ENCODE peak calls at places on chromosome 15, in nine cellular contexts. Q, F, Y, L, A, X, T, R and W are unnamed samples.

GRCh38 chr15:40471105-40471777 is 457 bp downstream of the CHST14 start:
- DNase-seq in R (peak; percentile 36), A (peak; percentile 72), L (peak; percentile 83), X (peak; percentile 62), Q (no peak), Y (peak; percentile 30), F (no peak), T (peak; percentile 62), W (no peak)

GRCh38 chr15:61584410-61584809 is 355.3 kb upstream of the RORA start:
- DNase-seq in Y (no peak), X (peak; percentile 70), F (no peak), A (no peak), R (no peak), T (no peak), L (no peak), Q (peak; percentile 20), W (no peak)

GRCh38 chr15:39159833-39160232 is 421.0 kb upstream of the THBS1 start:
- DNase-seq in Y (no peak), X (no peak), F (no peak), T (no peak), A (no peak), R (no peak), Q (no peak), L (no peak), W (no peak)

GRCh38 chr15:71790081-71790480 is 20.3 kb upstream of the NR2E3 start:
- DNase-seq in R (peak; percentile 76), X (no peak), A (peak; percentile 61), L (no peak), Y (no peak), F (no peak), Q (no peak), T (no peak), W (no peak)

GRCh38 chr15:101657968-101658784 is 6.0 kb upstream of the TM2D3 start:
- DNase-seq in T (no peak), Q (no peak), L (no peak), Y (peak; percentile 34), R (no peak), F (no peak), A (no peak), X (no peak), W (no peak)

GRCh38 chr15:38961886-38962285 is 397.3 kb upstream of the RASGRP1 start:
- DNase-seq in L (no peak), F (no peak), Y (no peak), X (no peak), A (no peak), R (peak; percentile 40), Q (no peak), T (no peak), W (no peak)

GRCh38 chr15:50810128-50810527 is 44.6 kb upstream of the SPPL2A start:
- DNase-seq in X (no peak), R (no peak), F (no peak), A (no peak), Q (no peak), Y (no peak), T (no peak), L (no peak), W (no peak)

GRCh38 chr15:81155375-81156218 is 21.5 kb downstream of the CFAP161 start:
- DNase-seq in F (peak; percentile 45), T (no peak), Y (no peak), R (peak; percentile 46), L (no peak), A (no peak), Q (peak; percentile 82), X (peak; percentile 50), W (peak; percentile 82)

GRCh38 chr15:39947401-39948197 is 13.7 kb downstream of the EIF2AK4 start:
- DNase-seq in Y (no peak), F (no peak), X (no peak), Q (no peak), L (no peak), T (no peak), R (no peak), A (no peak), W (no peak)

GRCh38 chr15:68572309-68572708 is 6.5 kb upstream of the CORO2B start:
- DNase-seq in A (no peak), Y (no peak), R (no peak), L (no peak), Q (no peak), T (no peak), F (no peak), X (no peak), W (no peak)

GRCh38 chr15:96462768-96463167 is 132.3 kb downstream of the NR2F2 start:
- DNase-seq in R (no peak), X (no peak), Y (no peak), A (no peak), F (no peak), T (no peak), L (no peak), Q (no peak), W (no peak)

DNA sequence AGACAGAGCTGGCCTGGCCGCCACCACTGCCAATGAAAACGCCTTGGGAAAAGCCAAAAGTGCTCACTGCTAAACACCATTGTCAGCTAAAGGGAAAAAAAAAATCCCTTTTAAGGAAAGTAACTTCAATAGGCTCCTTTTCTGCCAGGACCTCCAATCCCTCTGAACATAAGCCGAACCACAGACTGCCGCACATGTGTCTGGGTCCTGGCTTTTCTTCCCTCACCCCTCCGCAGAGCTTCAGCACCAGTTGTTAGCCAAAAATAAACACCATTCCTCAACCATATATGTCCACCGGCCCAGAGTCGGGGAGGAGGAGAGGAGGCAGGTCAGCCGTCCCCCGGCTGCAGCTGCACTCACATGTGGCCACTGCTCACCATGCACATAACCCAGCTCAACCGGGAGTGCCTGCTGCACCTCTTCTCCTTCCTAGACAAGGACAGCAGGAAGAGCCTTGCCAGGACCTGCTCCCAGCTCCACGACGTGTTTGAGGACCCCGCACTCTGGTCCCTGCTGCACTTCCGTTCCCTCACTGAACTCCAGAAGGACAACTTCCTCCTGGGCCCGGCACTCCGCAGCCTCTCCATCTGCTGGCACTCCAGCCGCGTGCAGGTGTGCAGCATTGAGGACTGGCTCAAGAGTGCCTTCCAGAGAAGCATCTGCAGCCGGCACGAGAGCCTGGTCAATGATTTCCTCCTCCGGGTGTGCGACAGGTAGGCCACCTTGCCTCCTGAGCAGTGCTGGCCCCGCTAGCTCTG is at the start of gene FBXL22:
- DNase-seq in R (peak; percentile 80), L (peak; percentile 77), Q (no peak), X (peak; percentile 75), Y (peak; percentile 52), F (no peak), A (peak; percentile 84), T (peak; percentile 75), W (no peak)
- H3K4me1 ChIP-seq in R (peaks cover 19% of the 10 kb centered on the region), L (peaks cover 43% of the 10 kb centered on the region), Q (peaks cover 7% of the 10 kb centered on the region), X (peaks cover 57% of the 10 kb centered on the region), Y (peaks cover 83% of the 10 kb centered on the region), F (peaks cover 31% of the 10 kb centered on the region), A (no peaks in the 10 kb centered on the region), T (peaks cover 52% of the 10 kb centered on the region), W (no peaks in the 10 kb centered on the region)

GRCh38 chr15:87619161-87619960 is 637.2 kb downstream of the NTRK3 start:
- DNase-seq in A (no peak), X (no peak), T (no peak), Q (no peak), F (no peak), Y (no peak), R (peak; percentile 95), L (no peak), W (no peak)

GRCh38 chr15:87623832-87624231 is 632.7 kb downstream of the NTRK3 start:
- DNase-seq in T (no peak), Y (no peak), R (no peak), Q (peak; percentile 18), F (no peak), A (no peak), X (peak; percentile 18), L (no peak), W (no peak)

GRCh38 chr15:87620393-87620792 is 636.1 kb downstream of the NTRK3 start:
- DNase-seq in Q (no peak), F (no peak), X (no peak), L (no peak), T (no peak), A (no peak), R (peak; percentile 35), Y (no peak), W (no peak)

GRCh38 chr15:87618203-87618725 is 638.3 kb downstream of the NTRK3 start:
- DNase-seq in T (no peak), L (no peak), X (no peak), R (peak; percentile 47), Q (no peak), F (no peak), A (no peak), Y (no peak), W (no peak)
- H3K9me3 ChIP-seq in T (no peaks in the 10 kb centered on the region), L (no peaks in the 10 kb centered on the region), X (no peaks in the 10 kb centered on the region), R (no peaks in the 10 kb centered on the region), Q (no peaks in the 10 kb centered on the region), F (peaks cover 26% of the 10 kb centered on the region), A (no peaks in the 10 kb centered on the region), Y (no peaks in the 10 kb centered on the region), W (no peaks in the 10 kb centered on the region)

GRCh38 chr15:85314139-85314538 is 66.3 kb upstream of the AKAP13 start:
- DNase-seq in Q (no peak), F (no peak), L (no peak), R (peak; percentile 61), X (no peak), A (no peak), T (no peak), Y (no peak), W (no peak)

GRCh38 chr15:85318732-85319076 is 61.7 kb upstream of the AKAP13 start:
- DNase-seq in Y (no peak), X (no peak), L (no peak), R (no peak), T (no peak), A (no peak), F (no peak), Q (no peak), W (no peak)

GRCh38 chr15:85314653-85315052 is 65.8 kb upstream of the AKAP13 start:
- DNase-seq in T (no peak), F (no peak), X (no peak), A (no peak), Q (no peak), L (no peak), R (peak; percentile 54), Y (no peak), W (no peak)

GRCh38 chr15:85316244-85316934 is 64.0 kb upstream of the AKAP13 start:
- DNase-seq in X (peak; percentile 25), F (peak; percentile 18), T (no peak), L (no peak), R (peak; percentile 65), A (no peak), Y (no peak), Q (no peak), W (no peak)

DNA sequence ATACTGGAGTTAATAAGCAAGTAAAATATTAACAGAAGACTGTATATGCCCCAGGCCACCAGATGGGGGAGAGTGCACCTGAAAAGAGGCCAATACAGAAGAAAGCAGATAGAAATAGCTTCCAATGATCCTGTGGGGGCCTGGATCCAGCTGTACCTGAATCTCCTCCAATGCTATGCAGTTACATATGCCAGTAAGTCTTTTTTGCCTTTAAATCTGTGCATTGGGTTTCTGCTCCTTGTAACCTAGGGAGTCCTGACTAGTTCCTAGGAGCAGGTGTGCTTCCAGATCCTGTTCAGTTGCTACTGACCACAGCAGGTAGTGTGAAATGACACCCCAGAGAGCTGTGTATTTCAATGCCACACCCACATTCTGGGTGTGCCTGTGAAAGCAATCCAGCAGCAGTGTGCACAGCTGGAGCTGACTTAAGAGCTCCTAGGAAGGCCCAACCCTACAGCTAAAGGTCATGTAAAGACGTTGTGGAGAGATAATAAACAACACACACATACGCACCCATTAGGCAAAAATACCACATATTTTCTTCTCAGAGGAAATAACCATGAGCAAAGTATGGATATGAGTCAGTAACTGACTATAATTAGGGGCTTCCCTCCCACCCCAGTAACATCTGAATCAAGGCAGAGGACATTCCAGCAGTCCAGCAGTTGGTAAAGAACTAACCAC is 62.2 kb upstream of the AKAP13 start:
- DNase-seq in R (peak; percentile 92), L (no peak), X (no peak), A (no peak), Y (no peak), Q (peak; percentile 26), T (no peak), F (peak; percentile 47), W (no peak)
- TF ChIP-seq CTCF in R (no peak), L (no peak), X (no peak), A (no peak), Y (no peak), Q (peak; percentile 22), T (no peak), F (peak; percentile 16), W (peak; percentile 13)

GRCh38 chr15:67543348-67543718 is 830 bp downstream of the MAP2K5 start:
- DNase-seq in Y (no peak), L (peak; percentile 70), X (no peak), F (no peak), T (peak; percentile 57), Q (no peak), R (peak; percentile 3), A (no peak), W (no peak)
- H3K4me1 ChIP-seq in Y (peaks cover 46% of the 10 kb centered on the region), L (peaks cover 5% of the 10 kb centered on the region), X (peaks cover under 1% of the 10 kb centered on the region), F (peaks cover 9% of the 10 kb centered on the region), T (peaks cover 17% of the 10 kb centered on the region), Q (peaks cover 24% of the 10 kb centered on the region), R (peaks cover 5% of the 10 kb centered on the region), A (no peaks in the 10 kb centered on the region), W (peaks cover 28% of the 10 kb centered on the region)